ENCODE peak calls at places on chromosomes 5 and 9, in seven cellular contexts. One of them, this sample, is unnamed.
A peak's percentile ranks its signal among the peaks of the same experiment; 100 is the strongest.

GRCh38 chr9:36033788-36034187 is 2.9 kb upstream of the RECK start:
- DNase-seq in T-helper 1 cell: no peak
- DNase-seq in fibroblast of lung: no peak
- DNase-seq in GM03348: no peak
- DNase-seq in HuH-7: no peak
- DNase-seq in effector memory CD4-positive, alpha-beta T cell: no peak
- DNase-seq in activated T-cell treated with anti-CD3 and anti-CD28 coated beads, Interleukin-2, amount 50 U/mL, for 72 hours: no peak
- DNase-seq in this sample: no peak

GRCh38 chr5:72486371-72486770 is 20.8 kb downstream of the ZNF366 start:
- DNase-seq in T-helper 1 cell: no peak
- DNase-seq in fibroblast of lung: no peak
- DNase-seq in GM03348: peak; percentile 72
- DNase-seq in HuH-7: no peak
- DNase-seq in effector memory CD4-positive, alpha-beta T cell: no peak
- DNase-seq in activated T-cell treated with anti-CD3 and anti-CD28 coated beads, Interleukin-2, amount 50 U/mL, for 72 hours: no peak
- DNase-seq in this sample: no peak

GRCh38 chr5:149217096-149217801 is 54.4 kb upstream of the AFAP1L1 start:
- DNase-seq in T-helper 1 cell: no peak
- DNase-seq in fibroblast of lung: peak; percentile 68
- DNase-seq in GM03348: no peak
- DNase-seq in HuH-7: no peak
- DNase-seq in effector memory CD4-positive, alpha-beta T cell: no peak
- DNase-seq in activated T-cell treated with anti-CD3 and anti-CD28 coated beads, Interleukin-2, amount 50 U/mL, for 72 hours: no peak
- DNase-seq in this sample: no peak

GRCh38 chr5:97554992-97555981 is 372.2 kb upstream of the RIOK2 start:
- DNase-seq in T-helper 1 cell: no peak
- DNase-seq in fibroblast of lung: peak; percentile 48
- DNase-seq in GM03348: peak; percentile 49
- DNase-seq in HuH-7: no peak
- DNase-seq in effector memory CD4-positive, alpha-beta T cell: no peak
- DNase-seq in activated T-cell treated with anti-CD3 and anti-CD28 coated beads, Interleukin-2, amount 50 U/mL, for 72 hours: no peak
- DNase-seq in this sample: no peak

GRCh38 chr5:146040559-146040958 is 64.8 kb downstream of the PLAC8L1 start:
- DNase-seq in T-helper 1 cell: no peak
- DNase-seq in fibroblast of lung: no peak
- DNase-seq in GM03348: no peak
- DNase-seq in HuH-7: no peak
- DNase-seq in effector memory CD4-positive, alpha-beta T cell: no peak
- DNase-seq in activated T-cell treated with anti-CD3 and anti-CD28 coated beads, Interleukin-2, amount 50 U/mL, for 72 hours: no peak
- DNase-seq in this sample: no peak

GRCh38 chr5:172870261-172870806 is 36.3 kb downstream of the ERGIC1 start:
- DNase-seq in T-helper 1 cell: no peak
- DNase-seq in fibroblast of lung: peak; percentile 85
- DNase-seq in GM03348: peak; percentile 76
- DNase-seq in HuH-7: no peak
- DNase-seq in effector memory CD4-positive, alpha-beta T cell: no peak
- DNase-seq in activated T-cell treated with anti-CD3 and anti-CD28 coated beads, Interleukin-2, amount 50 U/mL, for 72 hours: no peak
- DNase-seq in this sample: no peak

GRCh38 chr5:97365918-97366317 is 182.9 kb upstream of the RIOK2 start:
- DNase-seq in T-helper 1 cell: no peak
- DNase-seq in fibroblast of lung: peak; percentile 9
- DNase-seq in GM03348: no peak
- DNase-seq in HuH-7: no peak
- DNase-seq in effector memory CD4-positive, alpha-beta T cell: no peak
- DNase-seq in activated T-cell treated with anti-CD3 and anti-CD28 coated beads, Interleukin-2, amount 50 U/mL, for 72 hours: no peak
- DNase-seq in this sample: no peak

GRCh38 chr5:65482280-65482726 is 583 bp upstream of the ADAMTS6 start:
- DNase-seq in T-helper 1 cell: no peak
- DNase-seq in fibroblast of lung: peak; percentile 74
- DNase-seq in GM03348: peak; percentile 34
- DNase-seq in HuH-7: no peak
- DNase-seq in effector memory CD4-positive, alpha-beta T cell: no peak
- DNase-seq in activated T-cell treated with anti-CD3 and anti-CD28 coated beads, Interleukin-2, amount 50 U/mL, for 72 hours: no peak
- DNase-seq in this sample: no peak

GRCh38 chr5:132540764-132541163 is 2.6 kb downstream of the IL5 start:
- DNase-seq in T-helper 1 cell: no peak
- DNase-seq in fibroblast of lung: no peak
- DNase-seq in GM03348: no peak
- DNase-seq in HuH-7: no peak
- DNase-seq in effector memory CD4-positive, alpha-beta T cell: no peak
- DNase-seq in activated T-cell treated with anti-CD3 and anti-CD28 coated beads, Interleukin-2, amount 50 U/mL, for 72 hours: no peak
- DNase-seq in this sample: no peak

GRCh38 chr5:142911170-142911569 is 141.0 kb downstream of the ARHGAP26 start:
- DNase-seq in T-helper 1 cell: no peak
- DNase-seq in fibroblast of lung: no peak
- DNase-seq in GM03348: no peak
- DNase-seq in HuH-7: no peak
- DNase-seq in effector memory CD4-positive, alpha-beta T cell: no peak
- DNase-seq in activated T-cell treated with anti-CD3 and anti-CD28 coated beads, Interleukin-2, amount 50 U/mL, for 72 hours: no peak
- DNase-seq in this sample: no peak

GRCh38 chr9:99059074-99059894 is 45.6 kb upstream of the TGFBR1 start:
- DNase-seq in T-helper 1 cell: no peak
- DNase-seq in fibroblast of lung: no peak
- DNase-seq in GM03348: peak; percentile 31
- DNase-seq in HuH-7: no peak
- DNase-seq in effector memory CD4-positive, alpha-beta T cell: no peak
- DNase-seq in activated T-cell treated with anti-CD3 and anti-CD28 coated beads, Interleukin-2, amount 50 U/mL, for 72 hours: no peak
- DNase-seq in this sample: no peak